ENCODE peak calls at places on chromosome 10, in six cellular contexts. T is NCI-H226, Q is PC-3, C is ascending aorta, V is foreskin fibroblast, L is fibroblast of mammary gland. S is an unnamed sample.

GRCh38 chr10:114389429-114389828 is 14.9 kb downstream of the AFAP1L2 start:
- DNase-seq in T (peak), Q (peak), C (peak), V (peak), L (peak), S (no peak)

GRCh38 chr10:22333167-22333566 is 12.1 kb upstream of the SPAG6 start:
- DNase-seq in T (no peak), Q (no peak), C (no peak), V (no peak), L (no peak), S (no peak)

GRCh38 chr10:98446121-98446655 is 547 bp downstream of the HPS1 start:
- DNase-seq in T (no peak), Q (no peak), C (peak), V (no peak), L (peak), S (no peak)

GRCh38 chr10:18683427-18683826 is 24.2 kb downstream of the ARL5B start:
- DNase-seq in T (peak), Q (peak), C (no peak), V (peak), L (peak), S (no peak)

GRCh38 chr10:60186315-60187071 is 203.2 kb downstream of the ANK3 start:
- DNase-seq in T (no peak), Q (peak), C (no peak), V (peak), L (peak), S (no peak)

GRCh38 chr10:101244321-101245050 is 15.2 kb upstream of the LBX1 start:
- DNase-seq in T (peak), Q (peak), C (no peak), V (peak), L (peak), S (no peak)

GRCh38 chr10:127578628-127579305 is 29.7 kb downstream of the NPS start:
- DNase-seq in T (no peak), Q (no peak), C (no peak), V (no peak), L (no peak), S (no peak)

GRCh38 chr10:114255227-114255626 is 16.2 kb downstream of the VWA2 start:
- DNase-seq in T (no peak), Q (no peak), C (no peak), V (no peak), L (no peak), S (no peak)

GRCh38 chr10:96752380-96752779 is 32.1 kb upstream of the PIK3AP1 start:
- DNase-seq in T (no peak), Q (peak), C (no peak), V (no peak), L (no peak), S (no peak)

GRCh38 chr10:6036861-6037321 is 25.3 kb downstream of the IL2RA start:
- DNase-seq in T (no peak), Q (no peak), C (peak), V (no peak), L (no peak), S (no peak)

GRCh38 chr10:4765428-4765827 is 60.6 kb upstream of the AKR1E2 start:
- DNase-seq in T (no peak), Q (peak), C (no peak), V (peak), L (peak), S (no peak)